ENCODE peak calls at places on chromosomes 1 and 21, in nine cellular contexts. One of them, this sample, is unnamed.

GRCh38 chr1:218983848-218984247 is 189.8 kb upstream of the LYPLAL1 start:
- DNase-seq in sigmoid colon: no peak
- DNase-seq in Panc1: no peak
- DNase-seq in GM23338: peak; percentile 38
- DNase-seq in breast epithelium: no peak
- DNase-seq in HCT116: no peak
- DNase-seq in spleen: no peak
- DNase-seq in GM12878: no peak
- DNase-seq in suprapubic skin: no peak
- DNase-seq in this sample: no peak

GRCh38 chr1:234893725-234894630 is 234.7 kb downstream of the TOMM20 start:
- DNase-seq in breast epithelium: no peak
- DNase-seq in spleen: no peak
- DNase-seq in Panc1: no peak
- DNase-seq in HCT116: no peak
- DNase-seq in GM23338: no peak
- DNase-seq in GM12878: no peak
- DNase-seq in suprapubic skin: no peak
- DNase-seq in sigmoid colon: no peak
- DNase-seq in this sample: peak; percentile 84

GRCh38 chr1:19656780-19657475 is 7.7 kb upstream of the HTR6 start:
- DNase-seq in breast epithelium: no peak
- DNase-seq in sigmoid colon: no peak
- DNase-seq in suprapubic skin: no peak
- DNase-seq in spleen: no peak
- DNase-seq in GM23338: peak; percentile 64
- DNase-seq in GM12878: no peak
- DNase-seq in Panc1: no peak
- DNase-seq in HCT116: no peak
- DNase-seq in this sample: no peak

GRCh38 chr1:20110679-20111078 is 8.7 kb downstream of the PLA2G2D start:
- DNase-seq in suprapubic skin: no peak
- DNase-seq in HCT116: peak; percentile 21
- DNase-seq in breast epithelium: no peak
- DNase-seq in spleen: no peak
- DNase-seq in sigmoid colon: peak; percentile 89
- DNase-seq in Panc1: no peak
- DNase-seq in GM23338: no peak
- DNase-seq in GM12878: no peak
- DNase-seq in this sample: no peak

GRCh38 chr1:206903687-206904086 is 6.4 kb downstream of the IL24 start:
- DNase-seq in breast epithelium: no peak
- DNase-seq in HCT116: no peak
- DNase-seq in GM23338: no peak
- DNase-seq in sigmoid colon: no peak
- DNase-seq in Panc1: no peak
- DNase-seq in GM12878: no peak
- DNase-seq in spleen: no peak
- DNase-seq in suprapubic skin: no peak
- DNase-seq in this sample: peak; percentile 27

GRCh38 chr1:34342334-34342733 is 165.6 kb downstream of the C1orf94 start:
- DNase-seq in spleen: no peak
- DNase-seq in HCT116: no peak
- DNase-seq in GM23338: no peak
- DNase-seq in sigmoid colon: no peak
- DNase-seq in GM12878: no peak
- DNase-seq in breast epithelium: no peak
- DNase-seq in suprapubic skin: no peak
- DNase-seq in Panc1: no peak
- DNase-seq in this sample: no peak

GRCh38 chr21:45001134-45002095 is 61.6 kb downstream of the SLX9 start:
- DNase-seq in spleen: peak; percentile 68
- DNase-seq in breast epithelium: peak; percentile 77
- DNase-seq in GM23338: no peak
- DNase-seq in Panc1: peak; percentile 8
- DNase-seq in GM12878: no peak
- DNase-seq in suprapubic skin: peak; percentile 82
- DNase-seq in sigmoid colon: peak; percentile 94
- DNase-seq in HCT116: no peak
- DNase-seq in this sample: peak; percentile 40

GRCh38 chr1:181122227-181122626 is 33.7 kb downstream of the IER5 start:
- DNase-seq in HCT116: no peak
- DNase-seq in GM23338: no peak
- DNase-seq in sigmoid colon: no peak
- DNase-seq in Panc1: no peak
- DNase-seq in GM12878: no peak
- DNase-seq in breast epithelium: no peak
- DNase-seq in spleen: no peak
- DNase-seq in suprapubic skin: no peak
- DNase-seq in this sample: no peak

GRCh38 chr1:232329103-232329788 is 300.7 kb downstream of the SIPA1L2 start:
- DNase-seq in suprapubic skin: no peak
- DNase-seq in sigmoid colon: no peak
- DNase-seq in breast epithelium: no peak
- DNase-seq in GM23338: no peak
- DNase-seq in GM12878: no peak
- DNase-seq in HCT116: no peak
- DNase-seq in Panc1: no peak
- DNase-seq in spleen: no peak
- DNase-seq in this sample: no peak

GRCh38 chr21:43985690-43986251 is 26.3 kb upstream of the TRAPPC10 start:
- DNase-seq in breast epithelium: no peak
- DNase-seq in HCT116: no peak
- DNase-seq in GM23338: peak; percentile 70
- DNase-seq in Panc1: no peak
- DNase-seq in suprapubic skin: no peak
- DNase-seq in sigmoid colon: no peak
- DNase-seq in GM12878: no peak
- DNase-seq in spleen: no peak
- DNase-seq in this sample: no peak

GRCh38 chr21:43984905-43985689 is 27.0 kb upstream of the TRAPPC10 start:
- DNase-seq in sigmoid colon: no peak
- DNase-seq in breast epithelium: no peak
- DNase-seq in spleen: peak; percentile 78
- DNase-seq in HCT116: no peak
- DNase-seq in Panc1: no peak
- DNase-seq in suprapubic skin: no peak
- DNase-seq in GM12878: no peak
- DNase-seq in GM23338: no peak
- DNase-seq in this sample: no peak

GRCh38 chr21:43982489-43983078 is 29.5 kb upstream of the TRAPPC10 start:
- DNase-seq in Panc1: no peak
- DNase-seq in spleen: no peak
- DNase-seq in GM23338: no peak
- DNase-seq in sigmoid colon: no peak
- DNase-seq in suprapubic skin: no peak
- DNase-seq in GM12878: no peak
- DNase-seq in breast epithelium: no peak
- DNase-seq in HCT116: no peak
- DNase-seq in this sample: no peak

GRCh38 chr21:43983390-43983789 is 28.7 kb upstream of the TRAPPC10 start:
- DNase-seq in spleen: peak; percentile 78
- DNase-seq in suprapubic skin: no peak
- DNase-seq in GM12878: no peak
- DNase-seq in breast epithelium: no peak
- DNase-seq in GM23338: no peak
- DNase-seq in sigmoid colon: no peak
- DNase-seq in Panc1: no peak
- DNase-seq in HCT116: no peak
- DNase-seq in this sample: no peak

GRCh38 chr21:43983860-43984420 is 28.2 kb upstream of the TRAPPC10 start:
- DNase-seq in sigmoid colon: no peak
- DNase-seq in breast epithelium: no peak
- DNase-seq in HCT116: no peak
- DNase-seq in suprapubic skin: no peak
- DNase-seq in GM23338: no peak
- DNase-seq in GM12878: no peak
- DNase-seq in Panc1: no peak
- DNase-seq in spleen: no peak
- DNase-seq in this sample: no peak
- TF ChIP-seq POLR2AphosphoS5 in sigmoid colon: no peak
- TF ChIP-seq POLR2AphosphoS5 in breast epithelium: no peak
- TF ChIP-seq POLR2AphosphoS5 in HCT116: no peak
- TF ChIP-seq POLR2AphosphoS5 in suprapubic skin: no peak
- TF ChIP-seq POLR2AphosphoS5 in GM23338: no peak
- TF ChIP-seq POLR2AphosphoS5 in GM12878: no peak
- TF ChIP-seq POLR2AphosphoS5 in Panc1: no peak
- TF ChIP-seq POLR2AphosphoS5 in spleen: no peak
- TF ChIP-seq POLR2AphosphoS5 in this sample: no peak

GRCh38 chr1:5620997-5621396 is 371.2 kb downstream of the NPHP4 start:
- DNase-seq in breast epithelium: no peak
- DNase-seq in Panc1: no peak
- DNase-seq in GM12878: no peak
- DNase-seq in sigmoid colon: no peak
- DNase-seq in suprapubic skin: no peak
- DNase-seq in spleen: no peak
- DNase-seq in GM23338: no peak
- DNase-seq in HCT116: peak; percentile 15
- DNase-seq in this sample: no peak

GRCh38 chr1:5621692-5622091 is 370.5 kb downstream of the NPHP4 start:
- DNase-seq in breast epithelium: no peak
- DNase-seq in GM12878: no peak
- DNase-seq in HCT116: no peak
- DNase-seq in suprapubic skin: no peak
- DNase-seq in spleen: no peak
- DNase-seq in sigmoid colon: no peak
- DNase-seq in GM23338: no peak
- DNase-seq in Panc1: no peak
- DNase-seq in this sample: no peak

GRCh38 chr1:5620418-5620817 is 371.8 kb downstream of the NPHP4 start:
- DNase-seq in Panc1: no peak
- DNase-seq in sigmoid colon: no peak
- DNase-seq in GM23338: no peak
- DNase-seq in HCT116: no peak
- DNase-seq in GM12878: no peak
- DNase-seq in spleen: no peak
- DNase-seq in suprapubic skin: no peak
- DNase-seq in breast epithelium: no peak
- DNase-seq in this sample: no peak

GRCh38 chr1:5622412-5622811 is 369.8 kb downstream of the NPHP4 start:
- DNase-seq in spleen: no peak
- DNase-seq in HCT116: no peak
- DNase-seq in Panc1: no peak
- DNase-seq in breast epithelium: no peak
- DNase-seq in GM12878: no peak
- DNase-seq in GM23338: no peak
- DNase-seq in suprapubic skin: peak; percentile 63
- DNase-seq in sigmoid colon: no peak
- DNase-seq in this sample: no peak

DNA sequence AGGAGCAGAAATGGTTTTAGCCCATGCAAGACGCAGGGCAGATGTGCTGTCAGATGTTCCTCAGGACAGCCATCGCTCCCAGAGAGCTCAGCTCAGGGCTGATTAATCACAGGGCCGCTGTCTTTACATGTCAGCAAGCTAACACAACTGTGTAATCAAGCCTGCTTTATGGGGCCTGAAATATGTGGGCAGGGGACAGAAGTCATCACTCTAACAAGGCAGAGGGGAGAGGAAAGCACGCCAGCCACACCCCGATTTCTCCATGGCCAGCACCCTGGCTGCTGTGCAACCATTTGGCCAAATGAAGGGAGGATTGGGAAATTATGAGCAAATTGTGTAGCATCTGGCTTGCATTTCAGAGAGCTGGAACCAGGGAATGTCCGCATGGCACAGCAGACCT is 368.8 kb downstream of the NPHP4 start:
- DNase-seq in HCT116: no peak
- DNase-seq in suprapubic skin: peak; percentile 82
- DNase-seq in GM23338: no peak
- DNase-seq in spleen: no peak
- DNase-seq in breast epithelium: no peak
- DNase-seq in sigmoid colon: no peak
- DNase-seq in Panc1: no peak
- DNase-seq in GM12878: no peak
- DNase-seq in this sample: no peak
- H3K27ac ChIP-seq in HCT116: no peak overlapping the region
- H3K27ac ChIP-seq in suprapubic skin: no peak overlapping the region
- H3K27ac ChIP-seq in GM23338: no peak overlapping the region
- H3K27ac ChIP-seq in spleen: no peak overlapping the region
- H3K27ac ChIP-seq in breast epithelium: no peak overlapping the region
- H3K27ac ChIP-seq in sigmoid colon: no peak overlapping the region
- H3K27ac ChIP-seq in Panc1: no peak overlapping the region
- H3K27ac ChIP-seq in GM12878: no peak overlapping the region
- H3K27ac ChIP-seq in this sample: no peak overlapping the region

GRCh38 chr1:11543796-11544195 is 64.8 kb downstream of the DISP3 start:
- DNase-seq in HCT116: no peak
- DNase-seq in GM12878: no peak
- DNase-seq in suprapubic skin: no peak
- DNase-seq in GM23338: no peak
- DNase-seq in sigmoid colon: no peak
- DNase-seq in spleen: no peak
- DNase-seq in Panc1: no peak
- DNase-seq in breast epithelium: no peak
- DNase-seq in this sample: no peak

GRCh38 chr1:11540773-11541160 is 61.8 kb downstream of the DISP3 start:
- DNase-seq in Panc1: no peak
- DNase-seq in spleen: no peak
- DNase-seq in GM12878: no peak
- DNase-seq in sigmoid colon: no peak
- DNase-seq in suprapubic skin: no peak
- DNase-seq in HCT116: no peak
- DNase-seq in breast epithelium: no peak
- DNase-seq in GM23338: no peak
- DNase-seq in this sample: no peak

GRCh38 chr1:11541236-11541635 is 62.3 kb downstream of the DISP3 start:
- DNase-seq in Panc1: no peak
- DNase-seq in breast epithelium: no peak
- DNase-seq in spleen: no peak
- DNase-seq in suprapubic skin: no peak
- DNase-seq in GM12878: no peak
- DNase-seq in HCT116: no peak
- DNase-seq in GM23338: no peak
- DNase-seq in sigmoid colon: no peak
- DNase-seq in this sample: no peak

GRCh38 chr1:11543392-11543791 is 64.4 kb downstream of the DISP3 start:
- DNase-seq in sigmoid colon: no peak
- DNase-seq in Panc1: no peak
- DNase-seq in HCT116: no peak
- DNase-seq in GM12878: no peak
- DNase-seq in breast epithelium: no peak
- DNase-seq in GM23338: no peak
- DNase-seq in suprapubic skin: no peak
- DNase-seq in spleen: no peak
- DNase-seq in this sample: no peak

GRCh38 chr1:11541956-11542355 is 63.0 kb downstream of the DISP3 start:
- DNase-seq in GM12878: no peak
- DNase-seq in breast epithelium: no peak
- DNase-seq in spleen: peak; percentile 64
- DNase-seq in Panc1: no peak
- DNase-seq in suprapubic skin: no peak
- DNase-seq in GM23338: no peak
- DNase-seq in HCT116: no peak
- DNase-seq in sigmoid colon: no peak
- DNase-seq in this sample: no peak
- H3K27me3 ChIP-seq in GM12878: no peaks in the 10 kb centered on the region
- H3K27me3 ChIP-seq in breast epithelium: no peaks in the 10 kb centered on the region
- H3K27me3 ChIP-seq in spleen: peaks cover 9% of the 10 kb centered on the region
- H3K27me3 ChIP-seq in Panc1: peaks cover 8% of the 10 kb centered on the region
- H3K27me3 ChIP-seq in suprapubic skin: peaks cover 66% of the 10 kb centered on the region
- H3K27me3 ChIP-seq in GM23338: no peaks in the 10 kb centered on the region
- H3K27me3 ChIP-seq in HCT116: peaks cover 51% of the 10 kb centered on the region
- H3K27me3 ChIP-seq in sigmoid colon: no peaks in the 10 kb centered on the region
- H3K27me3 ChIP-seq in this sample: peaks cover 2% of the 10 kb centered on the region

GRCh38 chr1:40711465-40712404 is 20.2 kb downstream of the NFYC start:
- DNase-seq in sigmoid colon: no peak
- DNase-seq in GM12878: no peak
- DNase-seq in GM23338: no peak
- DNase-seq in Panc1: no peak
- DNase-seq in breast epithelium: no peak
- DNase-seq in spleen: no peak
- DNase-seq in HCT116: no peak
- DNase-seq in suprapubic skin: no peak
- DNase-seq in this sample: peak; percentile 46
- TF ChIP-seq POLR2AphosphoS5 in sigmoid colon: no peak
- TF ChIP-seq POLR2AphosphoS5 in GM12878: no peak
- TF ChIP-seq POLR2AphosphoS5 in GM23338: no peak
- TF ChIP-seq POLR2AphosphoS5 in Panc1: no peak
- TF ChIP-seq POLR2AphosphoS5 in breast epithelium: no peak
- TF ChIP-seq POLR2AphosphoS5 in spleen: no peak
- TF ChIP-seq POLR2AphosphoS5 in HCT116: no peak
- TF ChIP-seq POLR2AphosphoS5 in suprapubic skin: no peak
- TF ChIP-seq POLR2AphosphoS5 in this sample: no peak